ENCODE peak calls at places on chromosomes 11 and 22, in six cellular contexts. I is foreskin fibroblast, S is tibial artery, D is right lobe of liver, H is cardiac muscle cell, R is retinal pigment epithelial cell. M is an unnamed sample.

GRCh38 chr11:95058622-95059021 is 8.1 kb upstream of the SRSF8 start:
- DNase-seq in I (no peak), S (no peak), D (no peak), H (peak), R (no peak), M (no peak)

GRCh38 chr22:32355760-32356159 is 1.9 kb upstream of the RFPL3 start:
- DNase-seq in I (no peak), S (no peak), D (no peak), H (no peak), R (no peak), M (peak)

GRCh38 chr22:23107487-23108323 is 34.1 kb downstream of the RSPH14 start:
- DNase-seq in I (no peak), S (no peak), D (no peak), H (no peak), R (no peak), M (no peak)

GRCh38 chr11:44596541-44597276 is 31.2 kb downstream of the CD82 start:
- DNase-seq in I (no peak), S (no peak), D (no peak), H (no peak), R (no peak), M (peak)

GRCh38 chr22:31350410-31350863 is 4.3 kb upstream of the PATZ1 start:
- DNase-seq in I (no peak), S (no peak), D (peak), H (peak), R (no peak), M (no peak)

GRCh38 chr11:100302824-100303223 is 384.3 kb upstream of the ARHGAP42 start:
- DNase-seq in I (no peak), S (no peak), D (no peak), H (no peak), R (no peak), M (no peak)

GRCh38 chr22:44098966-44099530 is 74.9 kb downstream of the PARVB start:
- DNase-seq in I (no peak), S (no peak), D (peak), H (no peak), R (no peak), M (no peak)

GRCh38 chr11:124919836-124920755 is 1.0 kb downstream of the HEPN1 start:
- DNase-seq in I (no peak), S (no peak), D (no peak), H (no peak), R (no peak), M (no peak)

GRCh38 chr11:1994121-1994520 is 3.5 kb downstream of the H19 start:
- DNase-seq in I (no peak), S (no peak), D (peak), H (no peak), R (no peak), M (no peak)

GRCh38 chr11:66864924-66865697 is 8.2 kb downstream of the LRFN4 start:
- DNase-seq in I (no peak), S (no peak), D (no peak), H (no peak), R (no peak), M (no peak)

GRCh38 chr22:44702479-44703219 is 645 bp downstream of the PRR5 start:
- DNase-seq in I (no peak), S (no peak), D (no peak), H (peak), R (no peak), M (no peak)

DNA sequence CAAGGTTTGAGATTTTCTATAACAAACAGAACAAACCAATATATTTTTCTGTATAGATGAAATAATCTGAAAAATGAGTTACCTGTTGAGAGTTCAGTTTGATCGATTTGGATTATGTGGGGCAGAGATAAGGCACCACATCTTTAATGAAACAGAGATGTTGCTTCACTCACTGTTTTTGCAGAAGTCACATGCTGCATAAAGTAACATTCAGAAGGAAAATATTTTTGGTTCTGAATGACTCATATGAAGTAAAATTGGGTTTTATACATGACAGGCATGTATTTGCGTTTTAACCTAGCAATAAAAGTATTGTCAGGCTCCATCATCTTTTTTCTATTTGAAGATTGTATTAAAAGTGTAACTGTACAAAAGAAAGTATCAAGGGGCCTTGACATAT is 77.8 kb downstream of the BBOX1 start:
- DNase-seq in I (peak), S (no peak), D (no peak), H (no peak), R (no peak), M (no peak)
- H3K4me3 ChIP-seq in I (no peak), S (no peak), D (no peak), H (no peak), R (no peak), M (no peak)

DNA sequence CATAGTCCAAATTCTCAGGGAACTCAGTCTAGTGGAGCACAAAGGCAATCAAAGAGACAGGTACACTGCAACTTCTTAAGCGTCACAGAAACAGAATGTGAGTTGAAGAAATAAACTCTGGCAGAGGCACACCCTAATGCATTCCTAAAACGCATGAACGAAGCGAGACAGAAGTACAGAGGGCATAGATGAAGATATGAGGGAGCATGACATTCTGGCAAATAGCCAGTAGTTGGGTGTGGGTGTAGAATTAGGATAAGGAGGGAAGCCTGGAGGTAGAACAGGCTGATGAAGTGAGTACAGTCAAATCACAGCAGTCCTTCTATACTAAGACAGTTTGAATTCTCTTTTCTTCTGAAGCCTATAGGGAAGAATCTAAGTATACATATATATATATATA is 838.7 kb upstream of the API5 start:
- DNase-seq in I (no peak), S (no peak), D (no peak), H (no peak), R (no peak), M (no peak)
- H3K4me3 ChIP-seq in I (no peak), S (no peak), D (no peak), H (no peak), R (no peak), M (no peak)

GRCh38 chr22:42992092-42992491 is 22.9 kb downstream of the PACSIN2 start:
- DNase-seq in I (no peak), S (no peak), D (no peak), H (no peak), R (no peak), M (no peak)

GRCh38 chr22:42992886-42993479 is 22.0 kb downstream of the PACSIN2 start:
- DNase-seq in I (no peak), S (no peak), D (no peak), H (no peak), R (no peak), M (no peak)

GRCh38 chr22:42994917-42995562 is 19.9 kb downstream of the PACSIN2 start:
- DNase-seq in I (peak), S (peak), D (peak), H (peak), R (no peak), M (no peak)

GRCh38 chr22:42993651-42994275 is 21.2 kb downstream of the PACSIN2 start:
- DNase-seq in I (peak), S (no peak), D (no peak), H (peak), R (no peak), M (no peak)

GRCh38 chr22:42994276-42994916 is 20.6 kb downstream of the PACSIN2 start:
- DNase-seq in I (no peak), S (no peak), D (no peak), H (no peak), R (no peak), M (no peak)
- H3K4me3 ChIP-seq in I (peak), S (peak), D (peak), H (no peak), R (no peak), M (no peak)

GRCh38 chr22:38707984-38708383 is 2.2 kb downstream of the GTPBP1 start:
- DNase-seq in I (no peak), S (no peak), D (no peak), H (no peak), R (no peak), M (no peak)
- H3K4me3 ChIP-seq in I (peak), S (no peak), D (no peak), H (no peak), R (no peak), M (no peak)

GRCh38 chr22:17201285-17201945 is 17.8 kb downstream of the ADA2 start:
- DNase-seq in I (no peak), S (no peak), D (no peak), H (peak), R (no peak), M (no peak)

GRCh38 chr22:17198188-17199130 is 20.8 kb downstream of the ADA2 start:
- DNase-seq in I (no peak), S (no peak), D (no peak), H (peak), R (no peak), M (no peak)

GRCh38 chr22:17194213-17194612 is 25.0 kb downstream of the ADA2 start:
- DNase-seq in I (no peak), S (no peak), D (no peak), H (no peak), R (no peak), M (no peak)

DNA sequence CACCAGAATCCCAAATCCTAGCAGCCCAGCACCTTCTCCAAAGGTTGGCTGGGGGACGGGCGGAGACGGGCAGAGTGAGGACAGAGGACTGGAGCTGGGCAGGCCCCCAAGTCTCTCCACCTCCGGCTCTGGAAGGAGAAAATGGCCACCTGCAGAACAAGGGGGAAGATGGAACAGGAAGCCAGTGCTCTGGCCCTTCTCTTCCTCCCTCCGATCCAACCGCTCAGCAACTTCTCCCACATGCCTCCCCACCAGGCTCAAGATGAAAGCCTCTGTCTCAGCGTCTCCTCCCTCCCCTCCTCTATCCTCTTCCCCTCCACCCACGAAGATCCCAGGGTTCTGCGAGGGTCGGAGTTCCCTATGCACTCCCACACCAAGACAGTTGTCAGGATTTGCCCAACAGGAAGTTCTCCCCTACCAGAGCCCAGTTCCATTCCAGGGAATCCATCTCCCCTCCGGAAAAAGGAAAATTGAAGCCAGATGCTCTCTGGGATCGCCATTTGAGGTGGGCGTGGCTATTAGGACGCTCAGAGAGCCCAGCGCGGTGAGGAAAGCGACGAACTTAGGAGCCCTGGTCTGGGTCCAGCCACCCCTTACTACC is 20.0 kb downstream of the ADA2 start:
- DNase-seq in I (peak), S (no peak), D (no peak), H (peak), R (no peak), M (no peak)
- H3K4me3 ChIP-seq in I (peak), S (peak), D (no peak), H (no peak), R (peak), M (no peak)

GRCh38 chr11:64208796-64209562 is 2.5 kb downstream of the FERMT3 start:
- DNase-seq in I (no peak), S (no peak), D (no peak), H (no peak), R (no peak), M (no peak)

GRCh38 chr11:64208086-64208795 is 1.7 kb downstream of the FERMT3 start:
- DNase-seq in I (no peak), S (no peak), D (peak), H (no peak), R (no peak), M (no peak)

GRCh38 chr11:64204464-64204989 is 2.0 kb upstream of the FERMT3 start:
- DNase-seq in I (peak), S (peak), D (peak), H (peak), R (peak), M (peak)

GRCh38 chr11:64207247-64208085 is 945 bp downstream of the FERMT3 start:
- DNase-seq in I (peak), S (peak), D (peak), H (peak), R (no peak), M (peak)

DNA sequence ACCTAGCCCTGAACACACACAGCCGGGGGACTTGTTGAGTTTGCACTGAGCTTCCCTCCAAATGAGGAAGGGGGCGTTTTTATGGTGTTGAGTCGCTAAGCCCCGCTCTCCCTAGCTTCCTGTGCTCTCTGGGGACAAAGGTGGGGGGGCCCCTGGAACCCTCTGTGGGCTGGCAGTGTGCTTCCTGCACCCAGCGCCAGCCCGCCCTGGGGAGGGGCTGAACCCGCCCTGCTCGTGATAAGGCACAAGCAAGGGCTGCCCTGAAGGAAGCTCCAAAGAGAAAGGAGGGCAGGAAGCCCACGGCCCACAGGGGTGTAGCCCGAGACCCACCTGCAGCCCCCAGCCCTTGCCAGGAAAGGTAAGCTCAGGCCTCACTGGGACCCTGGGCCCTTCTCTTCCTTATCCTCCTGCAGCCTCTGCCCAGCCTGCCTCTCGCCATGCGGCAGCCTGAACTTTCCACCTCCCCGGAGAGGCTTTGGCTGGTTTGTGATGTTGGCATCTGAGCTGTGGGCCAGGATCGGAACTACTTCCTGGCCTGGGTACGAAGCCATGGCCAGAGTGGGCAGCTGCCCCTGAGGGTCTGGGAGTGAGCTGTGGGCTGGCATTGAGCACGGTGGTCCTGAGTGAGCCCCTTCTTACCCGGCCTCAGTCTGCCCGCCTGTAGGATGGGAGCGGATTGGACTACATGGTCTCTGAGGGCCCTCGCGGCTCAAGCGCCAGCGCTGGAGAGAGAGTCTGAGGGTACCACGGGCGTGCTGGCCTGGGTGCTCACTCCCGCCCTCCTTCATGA is at the start of gene FERMT3:
- DNase-seq in I (no peak), S (peak), D (peak), H (no peak), R (no peak), M (peak)
- H3K4me3 ChIP-seq in I (no peak), S (peak), D (peak), H (no peak), R (no peak), M (peak)

GRCh38 chr11:98674390-98674789 is 346.4 kb upstream of the CNTN5 start:
- DNase-seq in I (no peak), S (no peak), D (no peak), H (no peak), R (no peak), M (no peak)

DNA sequence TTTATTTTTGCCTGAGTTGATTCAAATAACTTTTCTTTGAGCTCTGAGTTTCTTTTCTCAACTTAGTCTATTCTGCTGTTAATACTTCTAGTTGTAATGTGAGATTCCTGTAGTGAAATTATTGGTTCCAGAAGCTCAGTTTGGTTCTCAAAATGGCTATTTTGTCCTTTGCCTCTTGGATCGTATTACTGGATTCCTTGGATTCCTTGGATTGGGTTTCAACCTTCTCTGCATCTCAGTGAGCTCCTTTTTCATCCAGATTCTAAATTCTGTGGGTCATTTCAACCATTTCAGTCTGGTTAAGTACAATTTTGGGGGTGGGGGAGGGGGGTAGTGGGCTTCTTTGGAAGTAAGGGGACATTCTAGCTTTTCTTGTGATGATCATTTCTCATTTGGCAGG is 341.1 kb upstream of the CNTN5 start:
- DNase-seq in I (no peak), S (no peak), D (no peak), H (no peak), R (no peak), M (no peak)
- H3K4me3 ChIP-seq in I (no peak), S (no peak), D (no peak), H (no peak), R (no peak), M (no peak)

M was measured in Jurkat, Clone E6-1.